ENCODE peak calls at places on chromosomes 12 and 14, in four cellular contexts. F is A549, O is PC-3, B is sigmoid colon. K is an unnamed sample.

GRCh38 chr14:50215416-50215815 is 16.0 kb downstream of the SOS2 start:
- DNase-seq in F (no peak), O (no peak), B (no peak), K (no peak)

GRCh38 chr12:52494518-52494917 is 1.5 kb upstream of the KRT6A start:
- DNase-seq in F (no peak), O (peak; percentile 31), B (peak; percentile 87), K (no peak)

GRCh38 chr12:62761658-62762057 is 173.3 kb downstream of the PPM1H start:
- DNase-seq in F (no peak), O (no peak), B (no peak), K (no peak)

GRCh38 chr12:53098354-53098981 is 1.0 kb downstream of the IGFBP6 start:
- DNase-seq in F (peak; percentile 69), O (peak; percentile 80), B (peak; percentile 86), K (no peak)

GRCh38 chr12:24153041-24153440 is 203.6 kb upstream of the SOX5 start:
- DNase-seq in F (no peak), O (no peak), B (no peak), K (no peak)

GRCh38 chr12:51635371-51635770 is 44.3 kb downstream of the SCN8A start:
- DNase-seq in F (no peak), O (peak; percentile 10), B (no peak), K (no peak)

GRCh38 chr12:117360551-117361311 is 695 bp downstream of the NOS1 start:
- DNase-seq in F (no peak), O (no peak), B (no peak), K (no peak)

GRCh38 chr12:119786539-119786938 is 90.6 kb downstream of the CIT start:
- DNase-seq in F (no peak), O (no peak), B (no peak), K (no peak)

GRCh38 chr12:26124491-26125450 is at the start of gene BHLHE41:
- DNase-seq in F (peak; percentile 21), O (peak; percentile 93), B (peak; percentile 92), K (no peak)

GRCh38 chr12:13177896-13178295 is 18.6 kb upstream of the EMP1 start:
- DNase-seq in F (no peak), O (no peak), B (no peak), K (no peak)

GRCh38 chr14:70595443-70596185 is 4.8 kb downstream of the MED6 start:
- DNase-seq in F (no peak), O (peak; percentile 45), B (no peak), K (no peak)

GRCh38 chr12:123966596-123966995 is 6.0 kb downstream of the CCDC92 start:
- DNase-seq in F (no peak), O (no peak), B (no peak), K (no peak)

GRCh38 chr14:101809671-101810514 is 48.4 kb downstream of the PPP2R5C start:
- DNase-seq in F (peak; percentile 78), O (peak; percentile 93), B (peak; percentile 96), K (peak; percentile 94)

GRCh38 chr12:5318874-5319273 is 113.0 kb upstream of the NTF3 start:
- DNase-seq in F (no peak), O (peak; percentile 31), B (no peak), K (no peak)

GRCh38 chr12:53785161-53785560 is 33.4 kb upstream of the CISTR start:
- DNase-seq in F (no peak), O (no peak), B (no peak), K (no peak)

GRCh38 chr12:41013921-41014642 is 174.0 kb upstream of the PDZRN4 start:
- DNase-seq in F (no peak), O (no peak), B (no peak), K (no peak)

GRCh38 chr14:67599698-67600561 is at the start of gene PIGH:
- DNase-seq in F (peak; percentile 91), O (peak; percentile 88), B (peak; percentile 94), K (peak; percentile 76)
- H3K4me3 ChIP-seq in F (peak within 1 kb of the TSS; percentile 86), O (peak within 1 kb of the TSS; percentile 91), B (peak within 1 kb of the TSS; percentile 96), K (peak within 1 kb of the TSS; percentile 81)

GRCh38 chr14:99889268-99889667 is 96.1 kb downstream of the EML1 start:
- DNase-seq in F (no peak), O (no peak), B (no peak), K (no peak)

GRCh38 chr14:99887407-99887806 is 94.2 kb downstream of the EML1 start:
- DNase-seq in F (no peak), O (no peak), B (no peak), K (no peak)

GRCh38 chr14:99883866-99884650 is 90.8 kb downstream of the EML1 start:
- DNase-seq in F (no peak), O (no peak), B (no peak), K (no peak)

GRCh38 chr14:99884834-99885648 is 91.8 kb downstream of the EML1 start:
- DNase-seq in F (peak; percentile 71), O (peak; percentile 76), B (peak; percentile 70), K (no peak)

DNA sequence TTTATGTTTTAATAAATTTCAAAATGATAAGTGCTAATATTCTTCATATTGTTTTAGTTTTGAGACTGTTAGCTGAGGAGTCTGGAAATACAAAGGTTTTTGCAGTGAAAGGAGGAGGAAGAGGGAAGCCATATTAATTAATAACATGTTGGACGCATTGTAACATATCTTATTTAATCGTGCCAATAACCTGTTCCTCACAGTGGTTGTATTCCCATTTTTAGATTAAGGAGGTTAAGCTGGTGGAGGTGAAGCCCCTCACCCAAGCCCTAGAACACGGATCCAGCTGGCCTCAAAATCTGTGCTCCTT is 92.4 kb downstream of the EML1 start:
- DNase-seq in F (no peak), O (no peak), B (no peak), K (no peak)
- TF ChIP-seq CTCF in F (no peak), O (no peak), B (no peak), K (no peak)

GRCh38 chr14:31835049-31835448 is 242.1 kb upstream of the ARHGAP5 start:
- DNase-seq in F (no peak), O (no peak), B (no peak), K (no peak)
- H3K4me3 ChIP-seq in F (no peak overlapping the region), O (no peak overlapping the region), B (no peak overlapping the region), K (no peak overlapping the region)

DNA sequence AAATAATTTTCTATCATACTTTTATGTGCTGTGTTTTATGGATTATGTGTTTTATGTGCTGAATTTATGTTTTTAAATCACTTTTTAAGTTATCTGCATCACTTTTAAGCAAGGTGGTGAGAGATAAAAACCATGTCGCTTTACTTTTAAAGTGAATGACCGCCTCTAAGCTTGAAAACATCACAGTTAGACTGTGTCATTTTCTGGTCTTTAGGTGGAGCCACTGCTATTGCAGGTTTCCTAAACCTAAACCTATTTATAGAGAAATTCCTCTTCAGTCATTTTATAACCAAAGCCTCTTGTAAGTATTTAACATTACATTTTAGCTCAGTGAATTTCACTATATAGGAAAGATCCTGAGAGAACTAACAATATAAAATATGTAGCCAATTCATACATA is 21.0 kb upstream of the MDM2 start:
- DNase-seq in F (no peak), O (no peak), B (no peak), K (no peak)
- TF ChIP-seq CTCF in F (no peak), O (peak; percentile 32), B (no peak), K (no peak)

GRCh38 chr12:56153291-56154065 is 1.1 kb downstream of the MYL6B start:
- DNase-seq in F (no peak), O (no peak), B (no peak), K (no peak)
- H3K4me3 ChIP-seq in F (peak overlapping the region; percentile 53), O (peak overlapping the region; percentile 84), B (peak overlapping the region; percentile 72), K (peak overlapping the region; percentile 74)

GRCh38 chr14:26276757-26277156 is 321.1 kb downstream of the NOVA1 start:
- DNase-seq in F (no peak), O (peak; percentile 7), B (no peak), K (no peak)
- TF ChIP-seq CTCF in F (no peak), O (peak; percentile 56), B (no peak), K (no peak)

K was measured in GM12864.